ENCODE peak calls at places on chromosome 15, in four cellular contexts. C is HepG2, A is tibial artery, W is uterus. B is an unnamed sample.

GRCh38 chr15:46996331-46996730 is 721.0 kb upstream of the SEMA6D start:
- DNase-seq in C (no peak), A (no peak), W (no peak), B (no peak)

GRCh38 chr15:60787737-60788513 is 309.0 kb upstream of the ICE2 start:
- DNase-seq in C (no peak), A (no peak), W (no peak), B (no peak)

GRCh38 chr15:78904599-78905358 is 32.1 kb downstream of the MORF4L1 start:
- DNase-seq in C (no peak), A (no peak), W (no peak), B (no peak)

GRCh38 chr15:22979069-22979698 is 984 bp downstream of the CYFIP1 start:
- DNase-seq in C (peak; percentile 36), A (peak; percentile 57), W (no peak), B (peak; percentile 72)

GRCh38 chr15:57932348-57932747 is 133.2 kb downstream of the ALDH1A2 start:
- DNase-seq in C (no peak), A (no peak), W (no peak), B (no peak)

GRCh38 chr15:101206173-101206572 is 45.7 kb downstream of the CHSY1 start:
- DNase-seq in C (no peak), A (no peak), W (no peak), B (no peak)

GRCh38 chr15:89230277-89230676 is 8.9 kb upstream of the RLBP1 start:
- DNase-seq in C (no peak), A (no peak), W (no peak), B (no peak)

GRCh38 chr15:59296181-59296617 is 76.5 kb downstream of the MYO1E start:
- DNase-seq in C (no peak), A (peak; percentile 30), W (no peak), B (no peak)

GRCh38 chr15:58611731-58612676 is 137.5 kb downstream of the ADAM10 start:
- DNase-seq in C (no peak), A (no peak), W (no peak), B (no peak)

GRCh38 chr15:25242957-25243799 is 195.6 kb downstream of the UBE3A start:
- DNase-seq in C (no peak), A (peak; percentile 12), W (peak; percentile 6), B (peak; percentile 53)

GRCh38 chr15:88649286-88649733 is 10.5 kb downstream of the ISG20 start:
- DNase-seq in C (peak; percentile 41), A (no peak), W (no peak), B (peak; percentile 71)

GRCh38 chr15:57323806-57324589 is 52.3 kb upstream of the CGNL1 start:
- DNase-seq in C (no peak), A (no peak), W (no peak), B (no peak)

GRCh38 chr15:73794501-73795133 is 41.5 kb upstream of the INSYN1 start:
- DNase-seq in C (no peak), A (no peak), W (no peak), B (no peak)

GRCh38 chr15:41926184-41927056 is 32.6 kb upstream of the SPTBN5 start:
- DNase-seq in C (peak; percentile 34), A (no peak), W (no peak), B (no peak)

GRCh38 chr15:45331977-45332376 is 46.4 kb downstream of the GATM start:
- DNase-seq in C (no peak), A (no peak), W (no peak), B (no peak)

GRCh38 chr15:47820780-47821319 is 103.5 kb downstream of the SEMA6D start:
- DNase-seq in C (no peak), A (no peak), W (no peak), B (no peak)

GRCh38 chr15:40992241-40992741 is 39.0 kb downstream of the CHAC1 start:
- DNase-seq in C (no peak), A (no peak), W (no peak), B (no peak)

GRCh38 chr15:54719325-54719724 is 477.4 kb downstream of the RSL24D1 start:
- DNase-seq in C (no peak), A (no peak), W (no peak), B (no peak)

GRCh38 chr15:84631706-84632272 is 22.3 kb downstream of the WDR73 start:
- DNase-seq in C (peak; percentile 12), A (no peak), W (no peak), B (no peak)

GRCh38 chr15:49135342-49135857 is 20.0 kb downstream of the COPS2 start:
- DNase-seq in C (no peak), A (no peak), W (no peak), B (no peak)

GRCh38 chr15:74906450-74907276 is at the start of gene FAM219B:
- DNase-seq in C (peak; percentile 78), A (peak; percentile 93), W (peak; percentile 92), B (peak; percentile 98)

GRCh38 chr15:47431501-47431900 is 285.8 kb upstream of the SEMA6D start:
- DNase-seq in C (peak; percentile 10), A (no peak), W (no peak), B (no peak)

GRCh38 chr15:29216955-29217354 is 52.7 kb downstream of the NSMCE3 start:
- DNase-seq in C (no peak), A (no peak), W (no peak), B (no peak)

GRCh38 chr15:93072011-93072410 is 17.0 kb downstream of the RGMA start:
- DNase-seq in C (no peak), A (no peak), W (no peak), B (no peak)

GRCh38 chr15:68223171-68223570 is 6.4 kb downstream of the CLN6 start:
- DNase-seq in C (no peak), A (no peak), W (no peak), B (no peak)

GRCh38 chr15:60701261-60702019 is 222.5 kb upstream of the ICE2 start:
- DNase-seq in C (no peak), A (no peak), W (no peak), B (no peak)

GRCh38 chr15:25186411-25186810 is 231.6 kb downstream of the SNRPN start:
- DNase-seq in C (no peak), A (no peak), W (no peak), B (peak; percentile 46)

GRCh38 chr15:70643783-70644125 is 119.6 kb downstream of the UACA start:
- DNase-seq in C (peak; percentile 66), A (no peak), W (no peak), B (no peak)

GRCh38 chr15:85878866-85879265 is 84.1 kb upstream of the KLHL25 start:
- DNase-seq in C (no peak), A (no peak), W (no peak), B (no peak)

GRCh38 chr15:89088605-89089315 is 504 bp downstream of the ABHD2 start:
- DNase-seq in C (no peak), A (peak; percentile 38), W (no peak), B (peak; percentile 70)

GRCh38 chr15:88881781-88882180 is 13.6 kb downstream of the HAPLN3 start:
- DNase-seq in C (no peak), A (no peak), W (no peak), B (no peak)

GRCh38 chr15:101062471-101063171 is 143.5 kb downstream of the LRRK1 start:
- DNase-seq in C (no peak), A (no peak), W (no peak), B (peak; percentile 42)

GRCh38 chr15:34783471-34783870 is 11.9 kb downstream of the ACTC1 start:
- DNase-seq in C (no peak), A (no peak), W (no peak), B (no peak)

GRCh38 chr15:101452572-101452971 is 36.9 kb downstream of the PCSK6 start:
- DNase-seq in C (peak; percentile 38), A (no peak), W (no peak), B (no peak)

GRCh38 chr15:83753872-83754493 is 100.1 kb downstream of the ADAMTSL3 start:
- DNase-seq in C (no peak), A (no peak), W (no peak), B (no peak)

GRCh38 chr15:49370782-49371181 is 52.3 kb upstream of the FGF7 start:
- DNase-seq in C (no peak), A (no peak), W (no peak), B (no peak)

GRCh38 chr15:47384316-47384715 is 333.0 kb upstream of the SEMA6D start:
- DNase-seq in C (no peak), A (peak; percentile 28), W (peak; percentile 20), B (no peak)

GRCh38 chr15:62209322-62209721 is 44.2 kb upstream of the C2CD4B start:
- DNase-seq in C (no peak), A (no peak), W (no peak), B (no peak)

GRCh38 chr15:82647045-82647834 is at the start of gene CPEB1:
- DNase-seq in C (no peak), A (peak; percentile 38), W (peak; percentile 83), B (peak; percentile 88)

GRCh38 chr15:77650285-77650684 is 17.6 kb upstream of the LINGO1 start:
- DNase-seq in C (peak; percentile 29), A (no peak), W (no peak), B (no peak)
- TF ChIP-seq CTCF in C (peak; percentile 53), A (no peak), W (no peak), B (no peak)

DNA sequence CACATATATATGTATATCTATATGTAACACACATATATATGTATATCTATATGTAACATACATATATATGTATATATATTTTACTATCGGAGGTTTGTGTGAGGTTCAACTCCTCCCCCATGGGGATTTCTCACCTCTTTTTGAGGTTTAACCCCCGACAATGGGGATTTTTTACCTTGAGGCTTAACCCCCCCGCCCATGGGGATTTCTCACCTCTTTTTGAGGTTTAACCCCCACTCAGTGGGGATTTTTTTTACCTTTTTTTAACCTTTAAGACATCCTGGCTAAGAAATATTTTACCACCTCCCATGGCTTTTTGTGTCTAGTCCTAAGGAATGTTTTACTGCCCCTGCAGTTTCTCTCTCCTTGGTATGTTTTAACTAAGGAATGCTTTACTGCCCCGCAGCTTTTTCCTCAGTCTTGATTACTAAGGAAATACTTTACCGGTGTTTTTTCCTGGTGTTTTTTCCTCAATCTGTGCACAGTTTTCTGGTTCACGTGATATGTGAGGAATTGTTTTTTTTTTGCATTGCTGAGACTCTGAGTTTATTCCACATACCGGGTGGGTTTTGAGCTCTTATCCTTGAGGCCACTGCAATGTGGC is 185.2 kb downstream of the KLF13 start:
- DNase-seq in C (no peak), A (no peak), W (no peak), B (no peak)
- H3K9me3 ChIP-seq in C (no peaks in the 10 kb centered on the region), A (no peaks in the 10 kb centered on the region), W (no peaks in the 10 kb centered on the region), B (no peaks in the 10 kb centered on the region)

GRCh38 chr15:92050220-92050898 is 196.9 kb downstream of the SLCO3A1 start:
- DNase-seq in C (no peak), A (no peak), W (no peak), B (no peak)

GRCh38 chr15:92051726-92052125 is 198.2 kb downstream of the SLCO3A1 start:
- DNase-seq in C (no peak), A (no peak), W (no peak), B (no peak)

GRCh38 chr15:92056875-92057274 is 203.4 kb downstream of the SLCO3A1 start:
- DNase-seq in C (no peak), A (no peak), W (no peak), B (no peak)

GRCh38 chr15:92049290-92050008 is 195.9 kb downstream of the SLCO3A1 start:
- DNase-seq in C (no peak), A (no peak), W (no peak), B (no peak)

GRCh38 chr15:92053727-92054316 is 200.3 kb downstream of the SLCO3A1 start:
- DNase-seq in C (no peak), A (no peak), W (no peak), B (no peak)
- TF ChIP-seq CTCF in C (no peak), A (no peak), W (no peak), B (no peak)

GRCh38 chr15:66935121-66935520 is 130.3 kb upstream of the SMAD3 start:
- DNase-seq in C (no peak), A (peak; percentile 19), W (no peak), B (peak; percentile 13)
- H3K9me3 ChIP-seq in C (peaks cover 9% of the 10 kb centered on the region), A (no peaks in the 10 kb centered on the region), W (no peaks in the 10 kb centered on the region), B (no peaks in the 10 kb centered on the region)

B was measured in sigmoid colon.